ENCODE peak calls at places on chromosomes 3 and 15, in eight cellular contexts. One of them, this sample, is unnamed.

GRCh38 chr15:28269097-28269496 is 52.9 kb downstream of the HERC2 start:
- DNase-seq in H9: no peak
- DNase-seq in astrocyte: no peak
- DNase-seq in A673: no peak
- DNase-seq in upper lobe of left lung: no peak
- DNase-seq in endodermal cell: no peak
- DNase-seq in fibroblast of lung: no peak
- DNase-seq in left lung: no peak
- DNase-seq in this sample: no peak

GRCh38 chr3:25021816-25022215 is 406.2 kb upstream of the RARB start:
- DNase-seq in astrocyte: peak; percentile 42
- DNase-seq in left lung: no peak
- DNase-seq in upper lobe of left lung: no peak
- DNase-seq in H9: no peak
- DNase-seq in fibroblast of lung: peak; percentile 51
- DNase-seq in endodermal cell: no peak
- DNase-seq in A673: peak; percentile 36
- DNase-seq in this sample: no peak

GRCh38 chr3:14123308-14124222 is 1.1 kb downstream of the CHCHD4 start:
- DNase-seq in H9: no peak
- DNase-seq in astrocyte: no peak
- DNase-seq in left lung: peak; percentile 33
- DNase-seq in endodermal cell: peak; percentile 54
- DNase-seq in upper lobe of left lung: no peak
- DNase-seq in fibroblast of lung: no peak
- DNase-seq in A673: no peak
- DNase-seq in this sample: no peak

GRCh38 chr15:31320022-31320421 is 6.6 kb upstream of the KLF13 start:
- DNase-seq in fibroblast of lung: no peak
- DNase-seq in endodermal cell: no peak
- DNase-seq in astrocyte: no peak
- DNase-seq in A673: no peak
- DNase-seq in upper lobe of left lung: no peak
- DNase-seq in H9: no peak
- DNase-seq in left lung: peak; percentile 31
- DNase-seq in this sample: no peak

GRCh38 chr15:66758844-66759243 is 56.8 kb downstream of the SMAD6 start:
- DNase-seq in endodermal cell: no peak
- DNase-seq in H9: no peak
- DNase-seq in A673: no peak
- DNase-seq in astrocyte: no peak
- DNase-seq in upper lobe of left lung: no peak
- DNase-seq in left lung: no peak
- DNase-seq in fibroblast of lung: no peak
- DNase-seq in this sample: no peak

GRCh38 chr3:183782576-183782975 is 42.8 kb downstream of the MAP6D1 start:
- DNase-seq in left lung: no peak
- DNase-seq in fibroblast of lung: no peak
- DNase-seq in endodermal cell: no peak
- DNase-seq in upper lobe of left lung: no peak
- DNase-seq in astrocyte: no peak
- DNase-seq in H9: no peak
- DNase-seq in A673: no peak
- DNase-seq in this sample: no peak

GRCh38 chr15:68894208-68894607 is 36.1 kb upstream of the SPESP1 start:
- DNase-seq in A673: no peak
- DNase-seq in fibroblast of lung: no peak
- DNase-seq in left lung: no peak
- DNase-seq in astrocyte: no peak
- DNase-seq in endodermal cell: no peak
- DNase-seq in H9: no peak
- DNase-seq in upper lobe of left lung: no peak
- DNase-seq in this sample: no peak

GRCh38 chr3:14879161-14879888 is 60.6 kb downstream of the FGD5 start:
- DNase-seq in A673: peak; percentile 31
- DNase-seq in fibroblast of lung: no peak
- DNase-seq in H9: peak; percentile 38
- DNase-seq in endodermal cell: peak; percentile 67
- DNase-seq in left lung: no peak
- DNase-seq in astrocyte: no peak
- DNase-seq in upper lobe of left lung: peak; percentile 44
- DNase-seq in this sample: peak; percentile 50

GRCh38 chr3:5349343-5349742 is 161.8 kb downstream of the EDEM1 start:
- DNase-seq in astrocyte: no peak
- DNase-seq in fibroblast of lung: no peak
- DNase-seq in A673: no peak
- DNase-seq in H9: no peak
- DNase-seq in upper lobe of left lung: no peak
- DNase-seq in left lung: no peak
- DNase-seq in endodermal cell: no peak
- DNase-seq in this sample: no peak

GRCh38 chr3:196080997-196081833 is 675 bp downstream of the TFRC start:
- DNase-seq in fibroblast of lung: peak; percentile 36
- DNase-seq in endodermal cell: peak; percentile 82
- DNase-seq in left lung: peak; percentile 68
- DNase-seq in H9: peak; percentile 39
- DNase-seq in A673: peak; percentile 61
- DNase-seq in upper lobe of left lung: peak; percentile 70
- DNase-seq in astrocyte: peak; percentile 22
- DNase-seq in this sample: peak; percentile 33

GRCh38 chr3:123344175-123344908 is 104.5 kb downstream of the ADCY5 start:
- DNase-seq in H9: peak; percentile 53
- DNase-seq in left lung: no peak
- DNase-seq in upper lobe of left lung: no peak
- DNase-seq in fibroblast of lung: peak; percentile 77
- DNase-seq in A673: peak; percentile 12
- DNase-seq in endodermal cell: peak; percentile 66
- DNase-seq in astrocyte: peak; percentile 69
- DNase-seq in this sample: no peak

GRCh38 chr3:16480861-16481569 is 32.5 kb downstream of the RFTN1 start:
- DNase-seq in H9: no peak
- DNase-seq in fibroblast of lung: peak; percentile 79
- DNase-seq in astrocyte: peak; percentile 76
- DNase-seq in endodermal cell: peak; percentile 61
- DNase-seq in A673: peak; percentile 82
- DNase-seq in left lung: no peak
- DNase-seq in upper lobe of left lung: no peak
- DNase-seq in this sample: no peak

GRCh38 chr15:90558182-90558581 is 28.5 kb downstream of the CRTC3 start:
- DNase-seq in endodermal cell: no peak
- DNase-seq in astrocyte: no peak
- DNase-seq in upper lobe of left lung: peak; percentile 36
- DNase-seq in fibroblast of lung: no peak
- DNase-seq in H9: no peak
- DNase-seq in A673: no peak
- DNase-seq in left lung: no peak
- DNase-seq in this sample: no peak

GRCh38 chr15:49064281-49064653 is 18.0 kb upstream of the SECISBP2L start:
- DNase-seq in endodermal cell: no peak
- DNase-seq in astrocyte: no peak
- DNase-seq in A673: no peak
- DNase-seq in upper lobe of left lung: no peak
- DNase-seq in H9: no peak
- DNase-seq in left lung: no peak
- DNase-seq in fibroblast of lung: no peak
- DNase-seq in this sample: no peak

GRCh38 chr3:59695858-59696257 is 646.0 kb upstream of the CFAP20DC start:
- DNase-seq in astrocyte: no peak
- DNase-seq in left lung: no peak
- DNase-seq in endodermal cell: no peak
- DNase-seq in upper lobe of left lung: no peak
- DNase-seq in H9: no peak
- DNase-seq in A673: no peak
- DNase-seq in fibroblast of lung: no peak
- DNase-seq in this sample: no peak

DNA sequence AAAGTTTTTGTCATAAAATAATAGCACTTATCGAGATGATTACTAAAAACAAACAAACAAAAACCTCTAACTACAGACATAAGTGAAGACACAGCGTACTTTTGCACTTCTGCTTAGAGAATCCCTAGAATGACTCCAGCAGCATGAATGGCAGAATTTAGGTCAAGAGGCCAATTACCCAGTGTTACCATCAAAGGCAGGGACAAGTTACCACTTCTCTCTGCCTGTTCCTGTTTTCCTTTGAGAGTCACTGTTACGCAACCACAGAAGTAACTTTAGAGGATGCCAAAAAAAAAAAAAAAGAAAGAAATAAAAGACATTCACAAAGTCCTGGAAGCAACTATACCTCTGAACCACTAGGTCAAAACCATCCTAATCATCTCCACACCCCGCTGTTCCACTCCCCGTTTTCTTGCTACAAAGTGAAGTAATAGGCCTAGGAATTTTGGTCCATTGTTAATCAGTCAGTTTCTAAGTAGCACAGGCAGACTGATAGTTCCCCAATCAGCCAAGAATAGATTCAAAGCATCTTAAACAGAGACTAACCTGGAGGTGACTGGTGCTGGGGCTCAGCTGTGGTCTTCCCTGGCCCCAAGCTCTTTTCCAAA is 41.9 kb downstream of the FMN1 start:
- DNase-seq in A673: no peak
- DNase-seq in H9: no peak
- DNase-seq in astrocyte: peak; percentile 19
- DNase-seq in endodermal cell: no peak
- DNase-seq in left lung: no peak
- DNase-seq in fibroblast of lung: peak; percentile 10
- DNase-seq in upper lobe of left lung: peak; percentile 60
- DNase-seq in this sample: no peak
- H3K9me3 ChIP-seq in A673: no peaks in the 10 kb centered on the region
- H3K9me3 ChIP-seq in H9: no peaks in the 10 kb centered on the region
- H3K9me3 ChIP-seq in astrocyte: no peaks in the 10 kb centered on the region
- H3K9me3 ChIP-seq in endodermal cell: no peaks in the 10 kb centered on the region
- H3K9me3 ChIP-seq in left lung: no peaks in the 10 kb centered on the region
- H3K9me3 ChIP-seq in fibroblast of lung: no peaks in the 10 kb centered on the region
- H3K9me3 ChIP-seq in upper lobe of left lung: no peaks in the 10 kb centered on the region
- H3K9me3 ChIP-seq in this sample: no peaks in the 10 kb centered on the region

GRCh38 chr3:53320697-53321096 is 26.6 kb downstream of the DCP1A start:
- DNase-seq in upper lobe of left lung: no peak
- DNase-seq in A673: no peak
- DNase-seq in astrocyte: no peak
- DNase-seq in H9: no peak
- DNase-seq in left lung: no peak
- DNase-seq in endodermal cell: no peak
- DNase-seq in fibroblast of lung: peak; percentile 20
- DNase-seq in this sample: no peak
- TF ChIP-seq CTCF in upper lobe of left lung: no peak
- TF ChIP-seq CTCF in A673: no peak
- TF ChIP-seq CTCF in astrocyte: no peak
- TF ChIP-seq CTCF in H9: no peak
- TF ChIP-seq CTCF in left lung: no peak
- TF ChIP-seq CTCF in endodermal cell: peak; percentile 20
- TF ChIP-seq CTCF in fibroblast of lung: no peak
- TF ChIP-seq CTCF in this sample: no peak

GRCh38 chr3:101072299-101072698 is 79.1 kb upstream of the ABI3BP start:
- DNase-seq in fibroblast of lung: peak; percentile 48
- DNase-seq in H9: no peak
- DNase-seq in astrocyte: peak; percentile 28
- DNase-seq in A673: no peak
- DNase-seq in left lung: no peak
- DNase-seq in upper lobe of left lung: no peak
- DNase-seq in endodermal cell: no peak
- DNase-seq in this sample: no peak

GRCh38 chr3:101066776-101067175 is 73.6 kb upstream of the ABI3BP start:
- DNase-seq in endodermal cell: no peak
- DNase-seq in upper lobe of left lung: no peak
- DNase-seq in H9: no peak
- DNase-seq in left lung: no peak
- DNase-seq in fibroblast of lung: peak; percentile 65
- DNase-seq in A673: no peak
- DNase-seq in astrocyte: peak; percentile 49
- DNase-seq in this sample: no peak

GRCh38 chr3:101068876-101069606 is 75.8 kb upstream of the ABI3BP start:
- DNase-seq in endodermal cell: no peak
- DNase-seq in astrocyte: no peak
- DNase-seq in H9: no peak
- DNase-seq in upper lobe of left lung: no peak
- DNase-seq in fibroblast of lung: no peak
- DNase-seq in left lung: no peak
- DNase-seq in A673: no peak
- DNase-seq in this sample: no peak

GRCh38 chr3:101069796-101070195 is 76.6 kb upstream of the ABI3BP start:
- DNase-seq in astrocyte: peak; percentile 15
- DNase-seq in A673: no peak
- DNase-seq in endodermal cell: no peak
- DNase-seq in upper lobe of left lung: no peak
- DNase-seq in left lung: no peak
- DNase-seq in H9: no peak
- DNase-seq in fibroblast of lung: peak; percentile 24
- DNase-seq in this sample: no peak

GRCh38 chr3:101070260-101071121 is 77.3 kb upstream of the ABI3BP start:
- DNase-seq in endodermal cell: peak; percentile 97
- DNase-seq in fibroblast of lung: peak; percentile 8
- DNase-seq in A673: peak; percentile 45
- DNase-seq in astrocyte: no peak
- DNase-seq in left lung: peak; percentile 41
- DNase-seq in upper lobe of left lung: peak; percentile 64
- DNase-seq in H9: peak; percentile 93
- DNase-seq in this sample: peak; percentile 29
- H3K27ac ChIP-seq in endodermal cell: no peak overlapping the region
- H3K27ac ChIP-seq in fibroblast of lung: peak overlapping the region; percentile 7
- H3K27ac ChIP-seq in A673: no peak overlapping the region
- H3K27ac ChIP-seq in astrocyte: no peak overlapping the region
- H3K27ac ChIP-seq in left lung: no peak overlapping the region
- H3K27ac ChIP-seq in upper lobe of left lung: no peak overlapping the region
- H3K27ac ChIP-seq in H9: no peak overlapping the region
- H3K27ac ChIP-seq in this sample: no peak overlapping the region

GRCh38 chr15:20353966-20354883 is 187.4 kb downstream of the GOLGA6L6 start:
- DNase-seq in fibroblast of lung: no peak
- DNase-seq in left lung: no peak
- DNase-seq in astrocyte: no peak
- DNase-seq in endodermal cell: peak; percentile 45
- DNase-seq in H9: peak; percentile 33
- DNase-seq in upper lobe of left lung: no peak
- DNase-seq in A673: no peak
- DNase-seq in this sample: peak; percentile 9
- H3K9me3 ChIP-seq in fibroblast of lung: peaks cover 16% of the 10 kb centered on the region
- H3K9me3 ChIP-seq in left lung: no peaks in the 10 kb centered on the region
- H3K9me3 ChIP-seq in astrocyte: peaks cover 76% of the 10 kb centered on the region
- H3K9me3 ChIP-seq in endodermal cell: peaks cover 99% of the 10 kb centered on the region
- H3K9me3 ChIP-seq in H9: peaks cover 99% of the 10 kb centered on the region
- H3K9me3 ChIP-seq in upper lobe of left lung: no peaks in the 10 kb centered on the region
- H3K9me3 ChIP-seq in A673: peaks cover 92% of the 10 kb centered on the region
- H3K9me3 ChIP-seq in this sample: no peaks in the 10 kb centered on the region

DNA sequence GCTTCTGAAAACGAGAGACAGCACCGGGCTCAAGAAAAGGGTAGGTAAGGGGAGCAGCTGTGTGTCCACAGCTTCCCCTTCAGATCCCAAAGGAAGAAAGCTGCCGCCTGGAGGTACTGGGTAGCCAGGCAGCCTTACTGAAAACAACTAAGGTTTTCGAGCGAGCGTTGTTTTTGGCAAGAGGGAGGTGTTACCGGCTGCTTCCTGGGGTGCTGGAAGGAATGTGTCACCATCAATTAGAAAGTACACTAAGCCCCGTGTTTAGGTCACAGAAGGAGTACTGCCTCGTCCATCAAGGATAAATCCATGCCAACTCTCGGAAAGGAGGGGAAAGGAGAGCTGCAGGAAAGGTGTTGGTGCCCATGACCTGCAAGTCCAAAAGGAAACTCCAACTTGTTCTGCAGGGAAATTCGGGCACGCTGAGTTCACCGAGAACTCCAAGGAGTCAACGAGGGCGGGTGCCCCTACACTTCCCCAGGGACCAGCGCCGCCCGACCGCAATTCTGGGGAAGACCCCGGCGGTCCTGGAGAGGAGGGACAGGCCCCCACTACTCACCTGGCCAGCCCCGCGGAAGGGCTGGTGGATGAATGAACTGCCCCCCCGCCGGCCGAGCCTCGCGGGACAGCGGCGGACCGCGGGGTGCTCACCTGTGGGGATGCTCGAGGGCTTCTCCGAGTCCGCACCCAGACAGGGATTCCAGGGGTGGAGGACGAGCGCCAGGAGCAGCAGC is 586 bp downstream of the PLOD2 start:
- DNase-seq in endodermal cell: peak; percentile 93
- DNase-seq in H9: peak; percentile 85
- DNase-seq in left lung: peak; percentile 63
- DNase-seq in fibroblast of lung: peak; percentile 87
- DNase-seq in A673: peak; percentile 90
- DNase-seq in upper lobe of left lung: peak; percentile 63
- DNase-seq in astrocyte: peak; percentile 81
- DNase-seq in this sample: no peak
- TF ChIP-seq CTCF in endodermal cell: peak; percentile 76
- TF ChIP-seq CTCF in H9: peak; percentile 63
- TF ChIP-seq CTCF in left lung: peak; percentile 34
- TF ChIP-seq CTCF in fibroblast of lung: peak; percentile 75
- TF ChIP-seq CTCF in A673: peak; percentile 60
- TF ChIP-seq CTCF in upper lobe of left lung: peak; percentile 34
- TF ChIP-seq CTCF in astrocyte: peak; percentile 46
- TF ChIP-seq CTCF in this sample: no peak

This sample was measured in CD4-positive, alpha-beta T cell.